ENCODE peak calls at places on chromosomes 11 and 22, in four cellular contexts. H is transverse colon, P is PC-3, R is fibroblast of the aortic adventitia. F is an unnamed sample.

GRCh38 chr22:45552580-45553332 is 50.1 kb downstream of the FBLN1 start:
- DNase-seq in H (peak), P (no peak), R (peak), F (peak)

GRCh38 chr11:91047882-91048281 is 825.0 kb upstream of the CHORDC1 start:
- DNase-seq in H (no peak), P (no peak), R (no peak), F (no peak)

GRCh38 chr11:130145975-130146776 is 13.4 kb upstream of the ST14 start:
- DNase-seq in H (peak), P (peak), R (no peak), F (no peak)

GRCh38 chr22:45966892-45967365 is 10.0 kb downstream of the WNT7B start:
- DNase-seq in H (no peak), P (no peak), R (no peak), F (no peak)

GRCh38 chr11:118290923-118291322 is 13.6 kb upstream of the CD3E start:
- DNase-seq in H (peak), P (peak), R (peak), F (no peak)

GRCh38 chr11:8317164-8317563 is 53.5 kb upstream of the LMO1 start:
- DNase-seq in H (no peak), P (no peak), R (peak), F (no peak)

GRCh38 chr22:25748704-25749103 is 6.7 kb downstream of the MYO18B start:
- DNase-seq in H (peak), P (no peak), R (no peak), F (no peak)

GRCh38 chr11:27409742-27410141 is 46.7 kb upstream of the CCDC34 start:
- DNase-seq in H (no peak), P (no peak), R (no peak), F (no peak)

GRCh38 chr11:19953909-19954308 is 206.4 kb downstream of the DBX1 start:
- DNase-seq in H (no peak), P (peak), R (peak), F (no peak)

GRCh38 chr11:296976-297665 is 2.2 kb downstream of the IFITM5 start:
- DNase-seq in H (no peak), P (no peak), R (peak), F (no peak)

GRCh38 chr11:110629594-110629993 is 82.6 kb downstream of the ARHGAP20 start:
- DNase-seq in H (no peak), P (no peak), R (no peak), F (no peak)

GRCh38 chr11:66188580-66188979 is 79.9 kb upstream of the RAB1B start:
- DNase-seq in H (no peak), P (peak), R (peak), F (no peak)

GRCh38 chr22:33871935-33872334 is 48.3 kb downstream of the LARGE1 start:
- DNase-seq in H (no peak), P (no peak), R (no peak), F (no peak)

GRCh38 chr22:27110985-27111451 is 453.6 kb downstream of the MIAT start:
- DNase-seq in H (no peak), P (no peak), R (peak), F (no peak)

GRCh38 chr11:134331565-134332188 is at the start of gene GLB1L2:
- DNase-seq in H (peak), P (peak), R (peak), F (no peak)

GRCh38 chr11:559020-559620 is 1.4 kb downstream of the LMNTD2 start:
- DNase-seq in H (no peak), P (no peak), R (no peak), F (no peak)

GRCh38 chr22:17920145-17920605 is 104.2 kb downstream of the MICAL3 start:
- DNase-seq in H (peak), P (no peak), R (peak), F (no peak)

GRCh38 chr11:93784935-93785360 is 866 bp downstream of the MED17 start:
- DNase-seq in H (no peak), P (no peak), R (peak), F (no peak)

GRCh38 chr11:121797496-121797895 is 318.5 kb downstream of the BLID start:
- DNase-seq in H (no peak), P (no peak), R (no peak), F (no peak)

DNA sequence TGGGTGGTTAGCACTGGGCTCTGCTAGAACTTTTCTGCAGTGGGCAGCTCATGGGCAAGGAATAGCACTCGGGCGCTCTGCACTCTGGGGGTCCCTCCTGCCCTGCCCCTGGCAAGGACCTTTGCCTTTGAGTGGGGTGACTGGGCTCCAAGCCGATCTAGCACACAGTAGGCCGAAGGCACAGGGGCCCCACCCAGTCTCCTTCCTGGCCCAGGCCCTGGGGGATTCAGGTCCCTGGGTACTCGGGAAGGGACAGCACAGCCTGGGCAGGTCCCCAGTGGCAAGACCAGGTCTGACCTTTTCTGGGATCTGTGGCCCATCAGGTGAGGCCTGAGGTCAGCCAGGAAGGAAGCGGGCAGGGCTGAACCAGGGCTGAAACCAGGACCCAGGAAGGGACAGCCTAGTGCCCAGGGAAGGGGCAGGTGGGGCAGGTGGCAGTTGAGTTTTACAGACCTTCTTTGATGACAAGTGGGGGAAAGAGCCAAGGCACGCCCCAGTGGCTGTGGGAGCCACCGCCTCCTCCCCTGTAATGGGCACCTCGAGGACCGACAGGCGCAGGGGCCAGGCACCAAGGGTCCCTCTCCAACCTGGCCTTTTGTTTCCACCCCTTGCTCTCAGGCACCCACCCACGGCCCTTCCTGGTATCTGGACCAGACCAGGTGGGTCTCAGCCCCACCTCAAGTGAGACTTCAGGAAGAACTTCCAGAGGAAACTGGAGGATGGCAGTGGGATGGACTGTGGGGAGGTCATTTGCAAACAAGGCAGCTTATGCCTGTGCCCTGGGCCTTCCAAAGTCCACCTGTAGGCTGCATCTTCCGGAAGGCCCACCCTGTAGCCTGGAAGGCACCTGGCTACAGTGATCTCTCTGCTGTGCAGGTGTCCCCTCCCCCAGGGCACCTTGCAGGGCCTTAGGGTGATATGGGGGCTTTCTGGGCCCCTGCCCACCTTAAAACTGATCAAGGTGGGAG is 883 bp upstream of the AIFM3 start:
- DNase-seq in H (peak), P (no peak), R (no peak), F (no peak)
- TF ChIP-seq CTCF in H (no peak), P (no peak), R (no peak), F (no peak)

GRCh38 chr11:69644962-69645675 is 4.2 kb downstream of the CCND1 start:
- DNase-seq in H (no peak), P (peak), R (no peak), F (no peak)
- TF ChIP-seq CTCF in H (no peak), P (peak), R (no peak), F (no peak)

GRCh38 chr11:119307219-119307618 is 9.7 kb downstream of the MCAM start:
- DNase-seq in H (no peak), P (no peak), R (no peak), F (no peak)
- TF ChIP-seq CTCF in H (no peak), P (peak), R (no peak), F (no peak)

DNA sequence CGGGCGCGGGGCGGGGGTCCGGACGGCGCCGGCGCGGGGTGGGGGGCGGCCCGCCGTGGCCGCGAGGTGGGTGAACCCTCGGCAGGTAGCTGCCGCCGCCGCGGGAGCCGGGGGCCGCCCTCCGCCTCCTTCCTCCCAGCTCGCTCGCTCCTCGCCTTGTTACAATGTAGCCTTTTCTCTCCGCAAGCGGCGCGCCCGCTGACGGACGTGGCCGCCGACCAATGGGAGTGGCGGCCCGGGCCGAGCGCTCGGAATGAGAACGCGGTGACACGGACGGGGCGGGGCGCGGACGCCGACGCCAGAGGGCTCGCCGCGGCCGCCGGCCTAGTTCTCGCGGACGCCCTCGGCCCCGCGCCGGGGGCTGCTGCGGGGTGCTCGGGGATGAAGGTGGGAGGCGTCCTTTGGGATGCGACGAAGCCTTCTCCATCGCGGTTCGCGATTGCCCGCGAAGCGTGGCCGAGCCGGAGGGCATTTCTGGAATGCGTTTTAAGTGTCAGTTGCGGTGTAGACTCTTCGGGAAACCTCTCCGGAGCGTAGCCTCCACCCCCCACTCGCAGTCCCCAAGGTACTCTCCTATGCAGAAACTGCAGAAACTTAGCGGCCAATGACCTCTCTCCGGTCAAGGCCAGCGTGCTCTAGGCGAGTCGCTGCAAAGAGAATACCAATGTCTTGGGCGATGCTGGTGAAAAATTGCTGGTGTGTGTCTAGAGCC is 734 bp downstream of the PRDM11 start:
- DNase-seq in H (peak), P (peak), R (peak), F (peak)
- TF ChIP-seq CTCF in H (no peak), P (no peak), R (no peak), F (peak)

GRCh38 chr22:31250740-31251330 is 38.7 kb downstream of the LIMK2 start:
- DNase-seq in H (no peak), P (no peak), R (no peak), F (no peak)
- TF ChIP-seq CTCF in H (no peak), P (no peak), R (no peak), F (no peak)

DNA sequence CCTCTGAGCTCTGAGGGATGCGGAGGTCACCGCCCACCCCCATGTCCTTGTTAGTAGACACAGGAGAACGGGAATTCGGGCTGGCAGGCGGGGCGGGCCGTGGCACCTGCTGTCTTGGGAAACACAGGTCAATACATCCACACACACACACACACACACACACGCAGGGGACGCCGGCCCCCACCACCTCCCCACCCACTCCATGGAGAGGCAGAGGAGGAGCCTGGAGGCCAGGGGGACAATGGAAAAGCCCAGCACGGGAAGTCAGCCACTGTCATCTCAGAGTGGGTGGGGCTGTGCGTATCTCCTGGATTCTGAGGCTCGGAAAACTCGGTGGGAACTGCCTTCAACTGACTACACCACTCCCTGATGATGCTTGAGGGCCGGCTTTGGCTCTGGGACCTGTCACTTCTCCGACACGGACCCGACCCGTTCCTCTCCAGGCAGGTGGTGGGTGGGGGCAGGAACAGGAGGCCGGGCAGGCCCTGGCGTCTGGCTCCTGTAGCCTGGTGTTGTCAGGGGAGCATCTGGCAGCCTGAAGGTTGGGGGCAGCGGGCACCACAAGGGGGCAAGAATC is 18.5 kb upstream of the TMEM184B start:
- DNase-seq in H (no peak), P (no peak), R (no peak), F (no peak)
- TF ChIP-seq CTCF in H (no peak), P (no peak), R (no peak), F (no peak)

DNA sequence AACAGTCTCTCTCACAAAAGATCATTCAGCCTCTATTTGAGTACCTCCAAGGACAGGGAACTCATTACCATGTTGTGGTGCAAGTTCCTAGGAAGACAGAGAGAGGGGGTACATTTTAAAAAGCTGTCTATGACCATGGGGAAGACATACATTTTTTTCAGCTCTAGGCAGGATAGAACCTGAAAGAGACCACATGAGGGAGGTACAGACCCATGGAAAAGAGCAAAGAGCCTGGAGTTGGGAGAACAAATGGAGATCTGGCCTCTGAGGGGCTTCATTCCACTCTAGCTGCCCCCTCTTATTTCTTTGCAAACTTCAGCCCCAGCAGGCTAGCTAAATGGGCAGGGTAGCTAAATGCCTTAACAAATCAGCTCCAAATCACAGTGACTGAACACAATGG is 36.3 kb downstream of the KCNC1 start:
- DNase-seq in H (no peak), P (no peak), R (peak), F (no peak)
- TF ChIP-seq CTCF in H (no peak), P (peak), R (peak), F (no peak)

F was measured in osteocyte.